ENCODE peak calls at places on chromosome 12, in eight cellular contexts. One of them, this sample, is unnamed.
A peak's percentile ranks its signal among the peaks of the same experiment; 100 is the strongest.

GRCh38 chr12:56676851-56677601 is 11.1 kb downstream of the PTGES3 start:
- DNase-seq in GM10248: no peak
- DNase-seq in neural progenitor cell: no peak
- DNase-seq in type B pancreatic cell: no peak
- DNase-seq in CD8-positive, alpha-beta T cell: no peak
- DNase-seq in mesenchymal stem cell: no peak
- DNase-seq in T-helper 9 cell: no peak
- DNase-seq in lower leg skin: peak; percentile 60
- DNase-seq in this sample: no peak

GRCh38 chr12:68978678-68979077 is 45.7 kb upstream of the CPM start:
- DNase-seq in mesenchymal stem cell: no peak
- DNase-seq in type B pancreatic cell: no peak
- DNase-seq in CD8-positive, alpha-beta T cell: no peak
- DNase-seq in lower leg skin: no peak
- DNase-seq in GM10248: no peak
- DNase-seq in neural progenitor cell: no peak
- DNase-seq in T-helper 9 cell: no peak
- DNase-seq in this sample: no peak

GRCh38 chr12:5567021-5567744 is 135.3 kb downstream of the NTF3 start:
- DNase-seq in CD8-positive, alpha-beta T cell: no peak
- DNase-seq in type B pancreatic cell: no peak
- DNase-seq in T-helper 9 cell: no peak
- DNase-seq in GM10248: no peak
- DNase-seq in neural progenitor cell: no peak
- DNase-seq in lower leg skin: no peak
- DNase-seq in mesenchymal stem cell: peak; percentile 29
- DNase-seq in this sample: no peak

GRCh38 chr12:20383612-20384011 is 15.3 kb downstream of the PDE3A start:
- DNase-seq in CD8-positive, alpha-beta T cell: no peak
- DNase-seq in T-helper 9 cell: no peak
- DNase-seq in mesenchymal stem cell: no peak
- DNase-seq in neural progenitor cell: peak; percentile 9
- DNase-seq in lower leg skin: no peak
- DNase-seq in type B pancreatic cell: no peak
- DNase-seq in GM10248: no peak
- DNase-seq in this sample: peak; percentile 13

GRCh38 chr12:52230364-52231281 is 2.4 kb upstream of the KRT7 start:
- DNase-seq in type B pancreatic cell: no peak
- DNase-seq in mesenchymal stem cell: peak; percentile 56
- DNase-seq in CD8-positive, alpha-beta T cell: no peak
- DNase-seq in GM10248: no peak
- DNase-seq in neural progenitor cell: peak; percentile 44
- DNase-seq in lower leg skin: peak; percentile 81
- DNase-seq in T-helper 9 cell: no peak
- DNase-seq in this sample: no peak

GRCh38 chr12:101229841-101230241 is 19.8 kb upstream of the SLC5A8 start:
- DNase-seq in type B pancreatic cell: no peak
- DNase-seq in T-helper 9 cell: no peak
- DNase-seq in GM10248: no peak
- DNase-seq in lower leg skin: no peak
- DNase-seq in CD8-positive, alpha-beta T cell: no peak
- DNase-seq in mesenchymal stem cell: no peak
- DNase-seq in neural progenitor cell: no peak
- DNase-seq in this sample: no peak

GRCh38 chr12:63967358-63967757 is 122.9 kb downstream of the SRGAP1 start:
- DNase-seq in type B pancreatic cell: no peak
- DNase-seq in lower leg skin: no peak
- DNase-seq in CD8-positive, alpha-beta T cell: no peak
- DNase-seq in GM10248: no peak
- DNase-seq in neural progenitor cell: no peak
- DNase-seq in mesenchymal stem cell: no peak
- DNase-seq in T-helper 9 cell: no peak
- DNase-seq in this sample: no peak

GRCh38 chr12:71760471-71760870 is 5.8 kb downstream of the RAB21 start:
- DNase-seq in lower leg skin: no peak
- DNase-seq in type B pancreatic cell: no peak
- DNase-seq in GM10248: no peak
- DNase-seq in mesenchymal stem cell: no peak
- DNase-seq in CD8-positive, alpha-beta T cell: no peak
- DNase-seq in T-helper 9 cell: no peak
- DNase-seq in neural progenitor cell: no peak
- DNase-seq in this sample: no peak

GRCh38 chr12:111270128-111270651 is 98.7 kb downstream of the PHETA1 start:
- DNase-seq in GM10248: no peak
- DNase-seq in mesenchymal stem cell: no peak
- DNase-seq in CD8-positive, alpha-beta T cell: no peak
- DNase-seq in type B pancreatic cell: no peak
- DNase-seq in T-helper 9 cell: no peak
- DNase-seq in lower leg skin: no peak
- DNase-seq in neural progenitor cell: no peak
- DNase-seq in this sample: no peak

GRCh38 chr12:42663621-42664020 is 74.1 kb upstream of the PRICKLE1 start:
- DNase-seq in T-helper 9 cell: no peak
- DNase-seq in type B pancreatic cell: no peak
- DNase-seq in GM10248: no peak
- DNase-seq in lower leg skin: no peak
- DNase-seq in CD8-positive, alpha-beta T cell: no peak
- DNase-seq in neural progenitor cell: no peak
- DNase-seq in mesenchymal stem cell: no peak
- DNase-seq in this sample: no peak

GRCh38 chr12:8018666-8019581 is 13.6 kb upstream of the FOXJ2 start:
- DNase-seq in neural progenitor cell: peak; percentile 88
- DNase-seq in CD8-positive, alpha-beta T cell: no peak
- DNase-seq in T-helper 9 cell: no peak
- DNase-seq in type B pancreatic cell: no peak
- DNase-seq in mesenchymal stem cell: peak; percentile 15
- DNase-seq in lower leg skin: no peak
- DNase-seq in GM10248: no peak
- DNase-seq in this sample: no peak

GRCh38 chr12:119480551-119480950 is 113.0 kb upstream of the TMEM233 start:
- DNase-seq in type B pancreatic cell: no peak
- DNase-seq in mesenchymal stem cell: no peak
- DNase-seq in lower leg skin: no peak
- DNase-seq in neural progenitor cell: no peak
- DNase-seq in CD8-positive, alpha-beta T cell: no peak
- DNase-seq in T-helper 9 cell: no peak
- DNase-seq in GM10248: no peak
- DNase-seq in this sample: no peak

GRCh38 chr12:62840311-62840710 is 94.6 kb downstream of the PPM1H start:
- DNase-seq in neural progenitor cell: no peak
- DNase-seq in CD8-positive, alpha-beta T cell: no peak
- DNase-seq in mesenchymal stem cell: no peak
- DNase-seq in GM10248: no peak
- DNase-seq in T-helper 9 cell: no peak
- DNase-seq in type B pancreatic cell: no peak
- DNase-seq in lower leg skin: no peak
- DNase-seq in this sample: no peak